ENCODE peak calls at places on chromosomes 2 and 18, in four cellular contexts. B is K562, S is suprapubic skin, D is tibial nerve. V is an unnamed sample.

GRCh38 chr18:63970803-63971191 is 916 bp downstream of the SERPINB8 start:
- DNase-seq in B (no peak), S (peak; percentile 76), D (peak; percentile 26), V (peak; percentile 49)

GRCh38 chr2:40287201-40287600 is 164.7 kb downstream of the SLC8A1 start:
- DNase-seq in B (no peak), S (no peak), D (no peak), V (no peak)

GRCh38 chr2:241035142-241035817 is 36.9 kb downstream of the SNED1 start:
- DNase-seq in B (no peak), S (peak; percentile 55), D (no peak), V (no peak)

GRCh38 chr18:22166070-22166972 is 3.1 kb upstream of the GATA6 start:
- DNase-seq in B (no peak), S (no peak), D (no peak), V (peak; percentile 84)

GRCh38 chr2:186554850-186555785 is 34.7 kb upstream of the ITGAV start:
- DNase-seq in B (no peak), S (no peak), D (no peak), V (no peak)

GRCh38 chr18:10213526-10213925 is 240.9 kb upstream of the APCDD1 start:
- DNase-seq in B (no peak), S (no peak), D (peak; percentile 24), V (no peak)

GRCh38 chr18:457120-457519 is 43.4 kb downstream of the COLEC12 start:
- DNase-seq in B (no peak), S (no peak), D (peak; percentile 64), V (no peak)

GRCh38 chr2:55952415-55952814 is 28.8 kb upstream of the EFEMP1 start:
- DNase-seq in B (peak; percentile 14), S (no peak), D (no peak), V (no peak)

GRCh38 chr2:37085731-37086147 is 1.4 kb downstream of the GPATCH11 start:
- DNase-seq in B (peak; percentile 24), S (no peak), D (no peak), V (no peak)

GRCh38 chr2:185507703-185508102 is 230.9 kb upstream of the FSIP2 start:
- DNase-seq in B (no peak), S (no peak), D (no peak), V (no peak)

GRCh38 chr2:233817995-233818638 is 36.2 kb downstream of the HJURP start:
- DNase-seq in B (no peak), S (peak; percentile 35), D (no peak), V (no peak)

GRCh38 chr2:70426341-70426740 is 124.5 kb upstream of the FAM136A start:
- DNase-seq in B (no peak), S (no peak), D (no peak), V (no peak)

DNA sequence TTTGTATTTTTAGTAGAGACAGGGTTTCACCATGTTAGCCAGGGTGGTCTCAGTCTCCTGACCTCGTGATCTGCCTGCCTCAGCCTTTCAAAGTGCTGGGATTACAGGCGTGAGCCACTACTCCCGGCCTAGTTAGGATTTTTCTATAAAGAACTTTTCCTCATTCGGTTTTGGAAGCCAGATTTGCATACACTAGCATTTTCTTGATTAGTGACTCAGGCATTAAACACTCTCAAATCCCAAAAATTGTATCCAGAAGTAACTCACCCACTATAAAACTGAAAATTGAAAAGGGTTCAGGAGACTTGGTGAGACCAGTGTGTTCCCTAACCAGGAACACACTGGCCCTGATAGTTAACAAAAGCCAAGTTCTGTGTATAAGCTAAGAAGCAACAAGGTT is 25.2 kb downstream of the EIF2AK3 start:
- DNase-seq in B (no peak), S (no peak), D (no peak), V (no peak)
- H3K27ac ChIP-seq in B (peak overlapping the region; percentile 3), S (peak overlapping the region; percentile 10), D (no peak overlapping the region), V (no peak overlapping the region)

DNA sequence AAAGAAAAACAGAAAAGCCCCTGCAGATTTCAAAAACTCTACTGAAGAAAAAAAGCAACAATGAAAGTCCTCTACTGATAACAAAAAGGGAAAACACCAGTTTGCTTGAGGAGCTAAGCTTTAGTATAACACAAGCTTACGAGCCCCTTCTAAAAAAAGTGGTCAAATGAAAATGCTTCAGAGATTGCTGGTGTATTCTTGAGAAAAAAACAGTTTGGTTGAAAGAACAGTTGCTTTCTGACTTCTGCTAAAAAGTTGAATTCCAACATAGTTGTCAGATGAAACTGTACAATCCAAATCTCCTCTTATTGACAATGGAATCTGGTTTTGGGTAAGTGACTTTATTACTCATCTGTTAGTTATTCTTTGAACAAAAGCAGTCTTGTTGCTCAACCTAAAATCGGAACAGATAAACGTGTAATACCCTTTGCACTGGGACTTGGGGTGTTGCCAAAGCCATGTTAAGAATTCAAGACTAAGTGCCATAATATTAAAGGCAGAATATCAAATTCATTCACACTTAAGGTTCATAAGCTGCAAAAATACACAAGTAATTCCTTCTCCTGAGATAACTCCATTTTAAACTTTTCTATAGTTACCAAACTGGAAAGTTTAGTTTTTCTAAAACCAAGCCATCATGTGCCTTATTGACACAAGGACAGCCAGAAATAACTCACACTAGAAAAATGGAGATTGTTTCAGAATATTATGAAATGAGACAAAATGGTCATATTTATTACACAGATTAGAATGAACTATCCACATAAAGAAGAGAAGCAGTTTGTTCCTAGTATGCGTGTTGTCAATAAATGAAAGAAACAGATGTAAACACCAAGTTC is 45.3 kb upstream of the SPAG16 start:
- DNase-seq in B (no peak), S (no peak), D (peak; percentile 67), V (no peak)
- TF ChIP-seq EP300 in B (no peak), S (no peak), D (peak; percentile 78), V (no peak)

GRCh38 chr2:38671303-38671702 is 5.4 kb downstream of the GALM start:
- DNase-seq in B (no peak), S (no peak), D (no peak), V (no peak)
- H3K27ac ChIP-seq in B (no peak overlapping the region), S (no peak overlapping the region), D (no peak overlapping the region), V (no peak overlapping the region)

DNA sequence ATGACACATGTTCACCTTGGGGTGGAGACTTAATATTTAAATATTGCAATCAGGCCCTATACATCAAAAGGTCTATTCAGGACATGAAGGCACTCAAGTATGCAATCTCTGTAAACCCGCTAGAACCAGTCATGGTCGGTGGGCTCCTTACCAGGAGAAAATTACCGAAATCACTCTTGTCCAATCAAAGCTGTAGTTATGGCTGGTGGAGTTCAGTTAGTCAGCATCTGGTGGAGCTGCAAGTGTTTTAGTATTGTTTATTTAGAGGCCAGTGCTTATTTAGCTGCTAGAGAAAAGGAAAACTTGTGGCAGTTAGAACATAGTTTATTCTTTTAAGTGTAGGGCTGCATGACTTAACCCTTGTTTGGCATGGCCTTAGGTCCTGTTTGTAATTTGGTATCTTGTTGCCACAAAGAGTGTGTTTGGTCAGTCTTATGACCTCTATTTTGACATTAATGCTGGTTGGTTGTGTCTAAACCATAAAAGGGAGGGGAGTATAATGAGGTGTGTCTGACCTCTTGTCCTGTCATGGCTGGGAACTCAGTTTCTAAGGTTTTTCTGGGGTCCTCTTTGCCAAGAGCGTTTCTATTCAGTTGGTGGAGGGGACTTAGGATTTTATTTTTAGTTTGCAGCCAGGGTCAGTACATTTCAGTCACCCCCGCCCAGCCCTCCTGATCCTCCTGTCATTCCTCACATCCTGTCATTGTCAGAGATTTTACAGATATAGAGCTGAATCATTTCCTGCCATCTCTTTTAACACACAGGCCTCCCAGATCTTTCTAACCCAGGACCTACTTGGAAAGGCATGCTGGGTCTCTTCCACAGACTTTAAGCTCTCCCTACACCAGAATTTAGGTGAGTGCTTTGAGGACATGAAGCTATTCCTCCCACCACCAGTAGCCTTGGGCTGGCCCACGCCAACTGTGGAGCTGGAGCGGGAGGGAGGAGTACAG is 108.1 kb downstream of the XRCC5 start:
- DNase-seq in B (peak; percentile 65), S (no peak), D (no peak), V (no peak)
- TF ChIP-seq EP300 in B (peak; percentile 74), S (no peak), D (no peak), V (no peak)

V was measured in ovary.